ENCODE peak calls at places on chromosome 19, in four cellular contexts. One of them, this sample, is unnamed. For H3K36me3, the result is how much of the 10 kb centered on the place peaks cover.

GRCh38 chr19:29687244-29687896 is 22.1 kb downstream of the PLEKHF1 start:
- DNase-seq in HCT116: no peak
- DNase-seq in fibroblast of lung: peak
- DNase-seq in IMR-90: peak
- DNase-seq in this sample: no peak

GRCh38 chr19:29667941-29668340 is 2.7 kb downstream of the PLEKHF1 start:
- DNase-seq in HCT116: no peak
- DNase-seq in fibroblast of lung: no peak
- DNase-seq in IMR-90: no peak
- DNase-seq in this sample: peak

GRCh38 chr19:55342044-55342531 is 2.4 kb downstream of the KMT5C start:
- DNase-seq in HCT116: no peak
- DNase-seq in fibroblast of lung: no peak
- DNase-seq in IMR-90: no peak
- DNase-seq in this sample: peak

GRCh38 chr19:18697680-18698079 is 14.2 kb downstream of the CRTC1 start:
- DNase-seq in HCT116: no peak
- DNase-seq in fibroblast of lung: no peak
- DNase-seq in IMR-90: no peak
- DNase-seq in this sample: peak

GRCh38 chr19:57786286-57786685 is 16.8 kb downstream of the ZNF586 start:
- DNase-seq in HCT116: no peak
- DNase-seq in fibroblast of lung: no peak
- DNase-seq in IMR-90: no peak
- DNase-seq in this sample: no peak

GRCh38 chr19:42129399-42130253 is 2.6 kb downstream of the POU2F2 start:
- DNase-seq in HCT116: no peak
- DNase-seq in fibroblast of lung: no peak
- DNase-seq in IMR-90: peak
- DNase-seq in this sample: peak

GRCh38 chr19:20313894-20314293 is 146.9 kb downstream of the ZNF486 start:
- DNase-seq in HCT116: no peak
- DNase-seq in fibroblast of lung: no peak
- DNase-seq in IMR-90: no peak
- DNase-seq in this sample: no peak

GRCh38 chr19:16075430-16076153 is 703 bp upstream of the TPM4 start:
- DNase-seq in HCT116: no peak
- DNase-seq in fibroblast of lung: peak
- DNase-seq in IMR-90: no peak
- DNase-seq in this sample: peak

DNA sequence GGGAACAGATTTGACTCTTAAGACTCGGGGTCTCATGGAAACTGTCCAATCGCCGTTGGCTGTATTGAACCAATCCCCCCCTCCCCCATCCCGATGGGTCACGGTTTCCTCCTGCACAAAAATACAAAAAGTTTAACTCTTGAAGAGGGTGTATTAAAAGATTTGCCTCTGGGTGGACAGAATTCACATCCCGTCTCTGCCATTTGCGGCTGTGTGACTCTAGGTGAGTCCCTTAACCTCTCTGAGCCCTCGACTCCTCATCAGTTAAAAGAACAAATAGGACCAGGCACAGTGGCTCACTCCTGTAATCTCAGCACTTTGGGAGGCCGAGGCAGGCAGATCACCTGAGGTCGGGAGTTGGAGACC is 31.3 kb upstream of the FEM1A start:
- DNase-seq in HCT116: no peak
- DNase-seq in fibroblast of lung: no peak
- DNase-seq in IMR-90: no peak
- DNase-seq in this sample: no peak
- H3K9ac ChIP-seq in HCT116: no peak
- H3K9ac ChIP-seq in fibroblast of lung: no peak
- H3K9ac ChIP-seq in IMR-90: no peak
- H3K9ac ChIP-seq in this sample: no peak

GRCh38 chr19:35729021-35729420 is 11.2 kb downstream of the KMT2B start:
- DNase-seq in HCT116: no peak
- DNase-seq in fibroblast of lung: no peak
- DNase-seq in IMR-90: no peak
- DNase-seq in this sample: no peak
- H3K36me3 ChIP-seq in HCT116: half or more
- H3K36me3 ChIP-seq in fibroblast of lung: half or more
- H3K36me3 ChIP-seq in IMR-90: half or more
- H3K36me3 ChIP-seq in this sample: half or more

DNA sequence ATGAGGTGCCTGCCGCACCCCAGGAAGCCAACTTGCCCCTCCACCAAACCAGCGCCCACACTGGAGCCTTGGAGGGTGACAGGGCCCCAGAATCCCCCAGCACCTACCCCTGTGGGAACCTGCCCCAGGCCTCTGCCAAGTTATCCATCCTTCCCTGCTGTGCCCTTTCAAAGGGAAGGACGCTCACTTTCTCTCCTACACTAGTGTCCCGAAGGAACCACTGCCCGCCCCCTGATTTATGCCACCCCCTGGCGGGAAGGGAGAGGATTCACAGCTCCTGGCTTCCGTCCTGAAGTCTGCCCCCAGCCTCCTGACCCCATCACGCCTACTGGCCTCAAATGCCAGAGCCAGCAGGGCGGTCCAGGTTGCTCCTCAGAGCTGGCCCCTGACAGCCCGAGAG is 1.4 kb downstream of the EVI5L start:
- DNase-seq in HCT116: peak
- DNase-seq in fibroblast of lung: peak
- DNase-seq in IMR-90: peak
- DNase-seq in this sample: peak
- H3K9ac ChIP-seq in HCT116: peak
- H3K9ac ChIP-seq in fibroblast of lung: no peak
- H3K9ac ChIP-seq in IMR-90: no peak
- H3K9ac ChIP-seq in this sample: no peak

GRCh38 chr19:4061178-4061682 is 5.5 kb downstream of the ZBTB7A start:
- DNase-seq in HCT116: no peak
- DNase-seq in fibroblast of lung: no peak
- DNase-seq in IMR-90: no peak
- DNase-seq in this sample: peak
- H3K36me3 ChIP-seq in HCT116: under half
- H3K36me3 ChIP-seq in fibroblast of lung: under half
- H3K36me3 ChIP-seq in IMR-90: under half
- H3K36me3 ChIP-seq in this sample: under half

GRCh38 chr19:13033819-13034611 is 38.7 kb downstream of the NFIX start:
- DNase-seq in HCT116: peak
- DNase-seq in fibroblast of lung: peak
- DNase-seq in IMR-90: peak
- DNase-seq in this sample: no peak
- H3K9ac ChIP-seq in HCT116: peak
- H3K9ac ChIP-seq in fibroblast of lung: no peak
- H3K9ac ChIP-seq in IMR-90: no peak
- H3K9ac ChIP-seq in this sample: no peak

DNA sequence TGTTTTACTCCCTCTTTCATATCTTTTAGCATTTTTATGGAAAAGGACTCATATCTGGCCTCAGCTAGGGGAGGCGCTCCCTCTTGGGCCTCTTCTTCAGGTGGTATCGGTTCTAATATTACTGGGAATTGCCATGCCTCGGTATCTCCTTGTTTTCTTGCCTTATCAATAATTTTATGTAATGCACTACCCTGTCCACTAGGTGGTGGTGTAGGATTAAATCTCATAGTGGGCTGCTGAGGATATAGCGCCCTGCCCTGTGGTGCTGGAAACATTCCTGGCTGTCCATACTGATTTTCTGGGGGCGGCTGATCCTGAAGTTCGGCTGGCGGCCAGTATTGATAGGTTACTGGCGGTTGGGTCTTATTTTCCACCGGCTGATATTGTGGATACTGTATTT is 35.8 kb downstream of the ZNF420 start:
- DNase-seq in HCT116: no peak
- DNase-seq in fibroblast of lung: no peak
- DNase-seq in IMR-90: no peak
- DNase-seq in this sample: no peak
- H3K36me3 ChIP-seq in HCT116: under half
- H3K36me3 ChIP-seq in fibroblast of lung: under half
- H3K36me3 ChIP-seq in IMR-90: under half
- H3K36me3 ChIP-seq in this sample: under half

GRCh38 chr19:4043410-4043809 is 23.3 kb downstream of the ZBTB7A start:
- DNase-seq in HCT116: no peak
- DNase-seq in fibroblast of lung: no peak
- DNase-seq in IMR-90: no peak
- DNase-seq in this sample: no peak

GRCh38 chr19:4042731-4043082 is 24.0 kb downstream of the ZBTB7A start:
- DNase-seq in HCT116: no peak
- DNase-seq in fibroblast of lung: no peak
- DNase-seq in IMR-90: no peak
- DNase-seq in this sample: peak

GRCh38 chr19:4042064-4042730 is 24.5 kb downstream of the ZBTB7A start:
- DNase-seq in HCT116: no peak
- DNase-seq in fibroblast of lung: no peak
- DNase-seq in IMR-90: no peak
- DNase-seq in this sample: no peak

GRCh38 chr19:4044927-4045557 is 21.7 kb downstream of the ZBTB7A start:
- DNase-seq in HCT116: no peak
- DNase-seq in fibroblast of lung: no peak
- DNase-seq in IMR-90: no peak
- DNase-seq in this sample: no peak

GRCh38 chr19:4043966-4044365 is 22.7 kb downstream of the ZBTB7A start:
- DNase-seq in HCT116: no peak
- DNase-seq in fibroblast of lung: no peak
- DNase-seq in IMR-90: no peak
- DNase-seq in this sample: no peak
- H3K9ac ChIP-seq in HCT116: no peak
- H3K9ac ChIP-seq in fibroblast of lung: no peak
- H3K9ac ChIP-seq in IMR-90: no peak
- H3K9ac ChIP-seq in this sample: no peak

GRCh38 chr19:10998045-10998533 is 37.3 kb downstream of the SMARCA4 start:
- DNase-seq in HCT116: no peak
- DNase-seq in fibroblast of lung: peak
- DNase-seq in IMR-90: peak
- DNase-seq in this sample: no peak
- H3K36me3 ChIP-seq in HCT116: under half
- H3K36me3 ChIP-seq in fibroblast of lung: under half
- H3K36me3 ChIP-seq in IMR-90: half or more
- H3K36me3 ChIP-seq in this sample: under half

GRCh38 chr19:5935473-5936307 is 21.6 kb downstream of the CAPS start:
- DNase-seq in HCT116: no peak
- DNase-seq in fibroblast of lung: no peak
- DNase-seq in IMR-90: peak
- DNase-seq in this sample: no peak
- H3K9ac ChIP-seq in HCT116: no peak
- H3K9ac ChIP-seq in fibroblast of lung: no peak
- H3K9ac ChIP-seq in IMR-90: peak
- H3K9ac ChIP-seq in this sample: no peak

DNA sequence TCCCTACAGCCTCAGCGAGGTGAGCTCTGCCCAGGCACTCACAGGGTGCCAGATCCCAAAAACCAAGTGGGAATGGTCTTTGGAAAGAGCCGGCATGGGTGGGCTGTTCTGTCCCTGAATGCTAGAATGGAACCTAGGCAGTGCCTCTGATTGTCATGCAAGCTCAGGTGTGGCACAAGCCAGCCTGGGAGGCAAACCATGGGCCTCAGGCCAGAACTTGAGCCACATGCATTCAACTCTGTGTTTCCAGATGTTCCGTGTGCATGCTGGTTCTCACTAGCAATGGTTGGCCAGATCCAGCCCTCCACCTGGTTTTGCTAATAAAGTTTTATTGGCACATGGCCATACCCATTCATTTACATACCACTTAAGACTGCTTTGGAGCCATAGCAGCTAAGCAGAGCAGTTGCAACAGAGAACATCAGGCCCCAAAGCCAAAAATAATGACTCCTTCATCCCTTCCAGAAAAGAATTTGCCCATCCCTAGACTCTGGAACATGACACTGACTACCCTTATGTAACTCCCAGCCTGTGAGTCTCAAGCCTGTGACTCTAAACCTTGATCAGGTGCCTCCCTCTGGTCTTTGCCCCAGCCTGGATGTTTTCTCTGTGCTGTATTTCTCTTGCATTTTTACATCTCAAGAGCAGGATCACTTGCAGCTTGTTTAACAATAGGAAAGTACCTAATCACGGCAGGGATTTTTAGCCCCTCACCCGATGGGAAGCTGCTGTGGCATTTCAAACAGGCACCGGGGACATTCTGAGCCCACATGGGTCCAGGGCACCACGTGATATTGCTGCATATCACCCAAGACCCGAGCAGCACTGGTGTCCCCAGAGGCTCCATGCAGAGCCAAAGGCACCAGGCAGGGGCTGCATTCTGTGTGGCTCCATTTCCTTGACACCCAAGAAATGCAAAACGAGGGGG is 55.4 kb upstream of the USE1 start:
- DNase-seq in HCT116: no peak
- DNase-seq in fibroblast of lung: peak
- DNase-seq in IMR-90: peak
- DNase-seq in this sample: no peak
- H3K36me3 ChIP-seq in HCT116: under half
- H3K36me3 ChIP-seq in fibroblast of lung: under half
- H3K36me3 ChIP-seq in IMR-90: half or more
- H3K36me3 ChIP-seq in this sample: under half